ENCODE peak calls at places on chromosomes 16 and 17, in seven cellular contexts. T, E, D, R, Z, S and O are unnamed samples. For H3K4me1, the result is how much of the 10 kb centered on the place peaks cover.

GRCh38 chr16:2471016-2471652 is at the start of gene NTN3:
- DNase-seq in T (no peak), E (no peak), D (no peak), R (no peak), Z (no peak), S (no peak), O (peak)

GRCh38 chr17:55693244-55694216 is 29.1 kb downstream of the TMEM100 start:
- DNase-seq in T (no peak), E (peak), D (peak), R (peak), Z (peak), S (no peak), O (peak)

GRCh38 chr17:82917656-82918345 is 78.0 kb upstream of the ZNF750 start:
- DNase-seq in T (no peak), E (no peak), D (no peak), R (peak), Z (no peak), S (peak), O (no peak)

GRCh38 chr17:1434150-1434549 is 21.9 kb downstream of the CRK start:
- DNase-seq in T (no peak), E (no peak), D (no peak), R (no peak), Z (no peak), S (no peak), O (no peak)

GRCh38 chr17:32222621-32223020 is 43.0 kb upstream of the RHBDL3 start:
- DNase-seq in T (no peak), E (no peak), D (no peak), R (no peak), Z (no peak), S (peak), O (no peak)

GRCh38 chr16:424623-425081 is 797 bp upstream of the RAB11FIP3 start:
- DNase-seq in T (peak), E (peak), D (peak), R (peak), Z (peak), S (no peak), O (no peak)

GRCh38 chr17:57044976-57045867 is 39.8 kb upstream of the AKAP1 start:
- DNase-seq in T (peak), E (no peak), D (no peak), R (peak), Z (no peak), S (no peak), O (no peak)

GRCh38 chr17:2043785-2044184 is 2.0 kb downstream of the OVCA2 start:
- DNase-seq in T (no peak), E (no peak), D (no peak), R (no peak), Z (no peak), S (peak), O (no peak)

GRCh38 chr16:77993111-77993571 is 29.2 kb upstream of the CLEC3A start:
- DNase-seq in T (no peak), E (no peak), D (no peak), R (no peak), Z (no peak), S (no peak), O (no peak)

GRCh38 chr16:48232459-48233040 is 11.6 kb upstream of the LONP2 start:
- DNase-seq in T (no peak), E (no peak), D (no peak), R (no peak), Z (no peak), S (no peak), O (no peak)

GRCh38 chr16:4293822-4294457 is 21.1 kb upstream of the TFAP4 start:
- DNase-seq in T (no peak), E (peak), D (peak), R (peak), Z (no peak), S (peak), O (no peak)

GRCh38 chr16:11742041-11742535 is 569 bp downstream of the TXNDC11 start:
- DNase-seq in T (peak), E (peak), D (peak), R (peak), Z (peak), S (peak), O (peak)

GRCh38 chr17:57985675-57985974 is 2.4 kb downstream of the VEZF1 start:
- DNase-seq in T (no peak), E (no peak), D (no peak), R (no peak), Z (no peak), S (peak), O (no peak)

GRCh38 chr16:77376358-77376757 is 58.5 kb downstream of the ADAMTS18 start:
- DNase-seq in T (no peak), E (no peak), D (no peak), R (no peak), Z (no peak), S (no peak), O (no peak)

GRCh38 chr16:12323007-12323699 is 346.6 kb downstream of the SNX29 start:
- DNase-seq in T (no peak), E (no peak), D (no peak), R (no peak), Z (no peak), S (no peak), O (no peak)

GRCh38 chr17:21089145-21089544 is 37.6 kb upstream of the DHRS7B start:
- DNase-seq in T (no peak), E (no peak), D (no peak), R (no peak), Z (no peak), S (no peak), O (no peak)

GRCh38 chr17:21213491-21214014 is 408 bp downstream of the TMEM11 start:
- DNase-seq in T (no peak), E (peak), D (peak), R (peak), Z (peak), S (peak), O (no peak)

GRCh38 chr17:61388561-61389356 is 10.9 kb upstream of the TBX2 start:
- DNase-seq in T (no peak), E (no peak), D (no peak), R (no peak), Z (no peak), S (no peak), O (no peak)

GRCh38 chr16:70402916-70403659 is 35.8 kb downstream of the ST3GAL2 start:
- DNase-seq in T (no peak), E (no peak), D (no peak), R (no peak), Z (no peak), S (no peak), O (no peak)

GRCh38 chr16:83470406-83470805 is 337.4 kb upstream of the HSBP1 start:
- DNase-seq in T (no peak), E (no peak), D (no peak), R (no peak), Z (no peak), S (no peak), O (no peak)

GRCh38 chr17:31008374-31009035 is 37.7 kb downstream of the RNF135 start:
- DNase-seq in T (peak), E (peak), D (peak), R (peak), Z (peak), S (no peak), O (peak)

GRCh38 chr16:69709456-69710084 is 16.8 kb downstream of the NQO1 start:
- DNase-seq in T (no peak), E (no peak), D (no peak), R (no peak), Z (no peak), S (peak), O (no peak)

GRCh38 chr16:56964243-56965148 is 2.7 kb downstream of the CETP start:
- DNase-seq in T (peak), E (peak), D (peak), R (peak), Z (peak), S (peak), O (peak)

GRCh38 chr17:34665150-34665802 is 85.9 kb downstream of the TMEM132E start:
- DNase-seq in T (no peak), E (no peak), D (no peak), R (no peak), Z (no peak), S (no peak), O (no peak)

GRCh38 chr16:85998868-85999729 is 100.1 kb downstream of the IRF8 start:
- DNase-seq in T (no peak), E (no peak), D (no peak), R (no peak), Z (no peak), S (no peak), O (peak)

GRCh38 chr16:51884773-51885172 is 662.2 kb downstream of the TOX3 start:
- DNase-seq in T (no peak), E (no peak), D (no peak), R (no peak), Z (no peak), S (no peak), O (no peak)

GRCh38 chr17:49557204-49558024 is 18.3 kb upstream of the NXPH3 start:
- DNase-seq in T (no peak), E (no peak), D (no peak), R (peak), Z (no peak), S (peak), O (no peak)

GRCh38 chr16:66899945-66900688 is 18.6 kb downstream of the CDH16 start:
- DNase-seq in T (peak), E (peak), D (peak), R (peak), Z (peak), S (peak), O (peak)

GRCh38 chr17:49914096-49914490 is 54.9 kb upstream of the DLX4 start:
- DNase-seq in T (no peak), E (no peak), D (no peak), R (no peak), Z (no peak), S (no peak), O (no peak)

GRCh38 chr16:30956601-30957455 is 726 bp upstream of the SETD1A start:
- DNase-seq in T (peak), E (peak), D (peak), R (peak), Z (peak), S (peak), O (peak)

GRCh38 chr17:75031972-75032895 is 14.5 kb downstream of the ATP5PD start:
- DNase-seq in T (peak), E (peak), D (peak), R (peak), Z (peak), S (peak), O (peak)

GRCh38 chr17:48760411-48760810 is 31.9 kb upstream of the HOXB13 start:
- DNase-seq in T (no peak), E (no peak), D (no peak), R (no peak), Z (peak), S (no peak), O (no peak)

GRCh38 chr17:7248811-7249210 is 2.7 kb downstream of the CTDNEP1 start:
- DNase-seq in T (no peak), E (no peak), D (no peak), R (no peak), Z (no peak), S (no peak), O (no peak)
- TF ChIP-seq POLR2A in T (no peak), E (no peak), D (no peak), R (no peak), Z (no peak), S (no peak), O (no peak)

DNA sequence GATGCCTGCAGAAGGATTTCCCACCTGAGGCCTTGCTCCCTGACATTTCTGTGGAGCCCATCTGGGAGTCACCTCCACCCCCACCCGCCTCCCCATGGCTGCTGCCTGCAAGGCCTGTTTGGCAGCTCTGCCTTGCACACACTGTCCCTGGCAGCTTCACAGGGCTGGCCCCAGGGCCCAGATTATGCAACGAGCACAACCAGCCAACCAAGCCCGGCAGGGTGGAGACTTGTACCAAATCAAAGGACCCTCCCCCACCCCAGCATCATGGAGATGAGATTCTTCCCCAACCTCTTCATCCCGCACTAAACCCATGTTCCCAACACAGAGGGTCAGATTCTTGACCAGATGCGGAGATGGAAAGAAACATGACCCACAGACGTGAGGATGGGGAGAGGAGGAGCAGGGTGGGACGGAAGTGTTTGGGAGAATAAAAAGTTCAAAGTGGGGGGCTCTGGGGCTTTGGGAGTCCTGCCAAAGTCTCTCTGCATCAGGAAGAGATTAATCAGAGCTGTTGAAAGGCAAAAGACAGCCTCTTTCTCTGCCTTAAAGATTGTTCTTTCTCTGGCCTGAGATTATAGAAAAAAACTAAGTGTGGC is 3.8 kb downstream of the SMARCD2 start:
- DNase-seq in T (peak), E (peak), D (peak), R (peak), Z (peak), S (no peak), O (peak)
- H3K4me1 ChIP-seq in T (half or more), E (half or more), D (under half), R (half or more), Z (under half), S (under half), O (under half)

GRCh38 chr17:81702934-81703746 is at the start of gene MRPL12:
- DNase-seq in T (peak), E (peak), D (peak), R (peak), Z (peak), S (peak), O (peak)
- TF ChIP-seq CTCF in T (peak), E (peak), D (peak), R (peak), Z (peak), S (no peak), O (peak)

GRCh38 chr16:88972349-88972748 is 4.7 kb downstream of the CBFA2T3 start:
- DNase-seq in T (no peak), E (no peak), D (no peak), R (no peak), Z (no peak), S (no peak), O (no peak)

GRCh38 chr16:88973415-88974050 is 3.5 kb downstream of the CBFA2T3 start:
- DNase-seq in T (no peak), E (no peak), D (no peak), R (no peak), Z (no peak), S (no peak), O (no peak)

GRCh38 chr16:88974080-88974479 is 2.9 kb downstream of the CBFA2T3 start:
- DNase-seq in T (no peak), E (no peak), D (no peak), R (no peak), Z (no peak), S (no peak), O (no peak)

GRCh38 chr16:88971371-88972097 is 5.5 kb downstream of the CBFA2T3 start:
- DNase-seq in T (no peak), E (peak), D (no peak), R (no peak), Z (peak), S (no peak), O (no peak)

DNA sequence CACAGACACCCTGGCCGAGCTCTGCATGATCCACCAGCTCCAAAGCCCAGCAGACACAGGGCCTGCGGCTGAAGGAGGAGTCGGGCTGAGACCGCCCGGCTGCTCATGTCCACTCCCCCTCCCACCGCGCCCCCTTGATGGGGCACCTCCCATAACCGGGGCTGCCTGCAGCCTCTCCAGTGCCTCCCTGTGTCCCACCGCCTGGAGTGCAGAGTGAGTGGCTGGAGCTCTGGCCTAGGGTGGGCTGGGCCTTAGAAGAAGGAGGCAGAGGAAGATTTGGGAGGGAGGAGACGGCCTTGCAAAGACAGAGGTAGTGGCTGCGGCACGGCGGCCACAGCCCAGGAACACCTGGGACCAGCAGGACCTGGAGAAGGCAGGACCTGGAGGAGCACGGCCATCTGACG is 4.0 kb downstream of the CBFA2T3 start:
- DNase-seq in T (no peak), E (no peak), D (no peak), R (no peak), Z (no peak), S (no peak), O (no peak)
- TF ChIP-seq POLR2A in T (no peak), E (no peak), D (no peak), R (no peak), Z (no peak), S (no peak), O (no peak)

GRCh38 chr17:37490022-37490587 is 414 bp downstream of the DUSP14 start:
- DNase-seq in T (peak), E (peak), D (peak), R (peak), Z (peak), S (peak), O (peak)

GRCh38 chr17:37494401-37494831 is 4.7 kb downstream of the DUSP14 start:
- DNase-seq in T (no peak), E (no peak), D (no peak), R (no peak), Z (no peak), S (no peak), O (no peak)

GRCh38 chr17:37490638-37491614 is 1.2 kb downstream of the DUSP14 start:
- DNase-seq in T (no peak), E (no peak), D (peak), R (no peak), Z (peak), S (peak), O (no peak)

GRCh38 chr17:37493249-37494027 is 3.7 kb downstream of the DUSP14 start:
- DNase-seq in T (no peak), E (no peak), D (no peak), R (no peak), Z (no peak), S (no peak), O (no peak)

DNA sequence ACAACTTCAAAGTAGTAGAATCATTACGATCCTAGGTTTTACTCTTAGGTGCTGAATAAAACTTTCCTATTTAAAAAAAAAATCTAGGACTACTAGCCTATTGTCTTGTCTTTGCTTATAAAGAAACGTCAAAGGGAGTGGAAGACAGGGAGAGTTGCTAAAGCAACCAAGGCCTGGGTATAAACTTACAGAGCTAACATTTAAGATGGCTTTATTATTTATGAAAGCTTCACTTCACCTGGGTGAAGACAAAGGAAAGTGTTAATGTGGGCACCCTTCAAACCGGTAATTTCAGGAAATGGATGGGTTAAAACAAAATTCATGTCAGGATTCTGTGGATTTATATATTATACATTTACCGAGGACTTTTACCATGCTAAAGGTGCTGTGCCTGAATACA is 2.5 kb downstream of the DUSP14 start:
- DNase-seq in T (no peak), E (no peak), D (no peak), R (no peak), Z (no peak), S (no peak), O (no peak)
- H3K4me1 ChIP-seq in T (under half), E (under half), D (under half), R (under half), Z (under half), S (under half), O (under half)

GRCh38 chr16:81582655-81583441 is 138.2 kb downstream of the CMIP start:
- DNase-seq in T (peak), E (no peak), D (no peak), R (peak), Z (no peak), S (no peak), O (peak)
- TF ChIP-seq CTCF in T (peak), E (no peak), D (no peak), R (peak), Z (peak), S (peak), O (peak)